ENCODE peak calls at places on chromosomes 16 and 17, in seven cellular contexts. R is activated naive CD4-positive, alpha-beta T cell treated with Interleukin-2 at 50 U/mL for 16 hours; F is EL; B is anterior cingulate cortex; Y is right cardiac atrium; O is activated CD4-positive, CD25-positive, alpha-beta regulatory T cell treated with anti-CD3 and anti-CD28 coated beads, Interleukin-2, amount 50 U/mL, for 16 hours; G is NCI-H1092. W is an unnamed sample.

GRCh38 chr17:43812396-43813265 is 20.3 kb downstream of the MPP3 start:
- DNase-seq in R (no peak), G (no peak), O (no peak), Y (no peak), F (no peak), B (no peak), W (no peak)

GRCh38 chr16:23670137-23670776 is 8.4 kb upstream of the PLK1 start:
- DNase-seq in R (peak), O (no peak), G (no peak), B (no peak), F (peak), Y (no peak), W (no peak)

GRCh38 chr17:46020023-46020735 is 21.1 kb downstream of the STH start:
- DNase-seq in B (no peak), F (no peak), O (no peak), R (peak), Y (no peak), G (no peak), W (no peak)

GRCh38 chr17:68892658-68893057 is 62.5 kb downstream of the ABCA8 start:
- DNase-seq in F (no peak), B (no peak), G (no peak), R (no peak), Y (no peak), O (no peak), W (no peak)

GRCh38 chr17:78230996-78231931 is at the start of gene TMEM235:
- DNase-seq in R (no peak), G (no peak), F (no peak), B (no peak), O (no peak), Y (no peak), W (no peak)

GRCh38 chr16:49630783-49631182 is 225.1 kb downstream of the ZNF423 start:
- DNase-seq in G (no peak), O (no peak), F (no peak), Y (no peak), R (no peak), B (no peak), W (no peak)

GRCh38 chr17:69175812-69176517 is 34.3 kb upstream of the ABCA6 start:
- DNase-seq in O (no peak), F (peak), B (no peak), R (no peak), G (no peak), Y (no peak), W (no peak)

GRCh38 chr17:46170609-46171432 is 22.4 kb downstream of the KANSL1 start:
- DNase-seq in R (no peak), B (no peak), Y (no peak), G (no peak), O (no peak), F (no peak), W (no peak)

GRCh38 chr16:55571-56136 is 2.0 kb downstream of the SNRNP25 start:
- DNase-seq in O (no peak), B (no peak), R (no peak), F (no peak), G (no peak), Y (no peak), W (no peak)

GRCh38 chr16:82699711-82700495 is 73.1 kb downstream of the CDH13 start:
- DNase-seq in O (no peak), B (no peak), F (peak), Y (peak), G (no peak), R (no peak), W (no peak)

GRCh38 chr16:66746048-66746447 is 5.4 kb downstream of the DYNC1LI2 start:
- DNase-seq in O (no peak), R (no peak), B (no peak), F (no peak), G (no peak), Y (no peak), W (no peak)

GRCh38 chr17:40058151-40058784 is 4.1 kb upstream of the MED24 start:
- DNase-seq in Y (peak), G (no peak), O (no peak), B (no peak), F (no peak), R (no peak), W (no peak)

GRCh38 chr17:48630009-48630924 is 4.1 kb upstream of the HOXB9 start:
- DNase-seq in Y (no peak), F (no peak), R (no peak), G (no peak), O (no peak), B (no peak), W (no peak)

GRCh38 chr16:56206951-56207350 is 15.7 kb downstream of the GNAO1 start:
- DNase-seq in F (no peak), B (no peak), G (no peak), Y (no peak), O (no peak), R (no peak), W (no peak)

GRCh38 chr17:40062347-40063033 is at the start of gene THRA:
- DNase-seq in B (peak), G (peak), Y (peak), F (peak), O (no peak), R (peak), W (no peak)

GRCh38 chr16:12027091-12027490 is 50.6 kb downstream of the SNX29 start:
- DNase-seq in Y (no peak), O (no peak), B (no peak), F (no peak), G (no peak), R (no peak), W (no peak)

GRCh38 chr16:87610026-87610425 is 7.7 kb downstream of the JPH3 start:
- DNase-seq in G (no peak), O (no peak), B (no peak), F (no peak), Y (no peak), R (no peak), W (no peak)

GRCh38 chr17:29357821-29358232 is 32.3 kb upstream of the TAOK1 start:
- DNase-seq in B (no peak), O (no peak), G (no peak), R (no peak), Y (no peak), F (no peak), W (no peak)

GRCh38 chr16:67884684-67885083 is at the start of gene NRN1L:
- DNase-seq in O (no peak), Y (peak), F (peak), G (no peak), R (no peak), B (peak), W (peak)

GRCh38 chr16:24668481-24669001 is 60.9 kb upstream of the TNRC6A start:
- DNase-seq in G (no peak), O (no peak), F (peak), Y (peak), B (no peak), R (peak), W (no peak)

GRCh38 chr16:15427648-15428239 is 6.6 kb upstream of the BMERB1 start:
- DNase-seq in F (peak), Y (peak), O (peak), R (peak), G (peak), B (peak), W (peak)

GRCh38 chr17:38558751-38559024 is 47.1 kb downstream of the SRCIN1 start:
- DNase-seq in O (no peak), G (no peak), R (no peak), B (no peak), F (no peak), Y (no peak), W (no peak)

GRCh38 chr17:78829477-78829876 is 11.1 kb downstream of the USP36 start:
- DNase-seq in B (no peak), F (no peak), G (no peak), R (no peak), O (no peak), Y (no peak), W (no peak)

GRCh38 chr16:88891083-88891482 is 24.6 kb upstream of the PABPN1L start:
- DNase-seq in G (no peak), F (no peak), O (no peak), R (no peak), B (no peak), Y (no peak), W (no peak)

GRCh38 chr17:44010966-44011647 is 3.7 kb downstream of the TMEM101 start:
- DNase-seq in F (no peak), Y (no peak), O (no peak), R (no peak), G (no peak), B (no peak), W (no peak)

GRCh38 chr16:85394511-85395206 is 218.5 kb upstream of the GSE1 start:
- DNase-seq in O (no peak), B (no peak), Y (peak), G (no peak), F (no peak), R (no peak), W (no peak)

GRCh38 chr16:4976079-4976478 is 17.9 kb downstream of the SEC14L5 start:
- DNase-seq in B (no peak), O (no peak), Y (no peak), F (no peak), G (no peak), R (no peak), W (no peak)

GRCh38 chr16:75152635-75153034 is 4.3 kb downstream of the ZFP1 start:
- DNase-seq in G (no peak), Y (no peak), F (no peak), O (no peak), R (no peak), B (no peak), W (no peak)